ENCODE peak calls at places on chromosomes 12 and 14, in ten cellular contexts. One of them, this sample, is unnamed.

GRCh38 chr14:104317975-104318557 is 179.7 kb downstream of the KIF26A start:
- DNase-seq in keratinocyte: no peak
- DNase-seq in A549: no peak
- DNase-seq in HFFc6: no peak
- DNase-seq in ovary: no peak
- DNase-seq in gastrocnemius medialis: no peak
- DNase-seq in hepatocyte: no peak
- DNase-seq in HepG2: no peak
- DNase-seq in DND-41: no peak
- DNase-seq in fibroblast of lung: no peak
- DNase-seq in this sample: no peak

GRCh38 chr14:30710870-30711269 is 88.8 kb downstream of the SCFD1 start:
- DNase-seq in gastrocnemius medialis: no peak
- DNase-seq in hepatocyte: no peak
- DNase-seq in keratinocyte: no peak
- DNase-seq in ovary: no peak
- DNase-seq in HFFc6: peak; percentile 35
- DNase-seq in A549: no peak
- DNase-seq in HepG2: no peak
- DNase-seq in DND-41: no peak
- DNase-seq in fibroblast of lung: no peak
- DNase-seq in this sample: no peak

GRCh38 chr12:15978431-15978950 is 67.4 kb downstream of the DERA start:
- DNase-seq in keratinocyte: peak; percentile 32
- DNase-seq in ovary: no peak
- DNase-seq in A549: no peak
- DNase-seq in DND-41: no peak
- DNase-seq in HFFc6: peak; percentile 50
- DNase-seq in hepatocyte: no peak
- DNase-seq in fibroblast of lung: peak; percentile 53
- DNase-seq in HepG2: no peak
- DNase-seq in gastrocnemius medialis: no peak
- DNase-seq in this sample: no peak

GRCh38 chr14:64800000-64800399 is 79.7 kb downstream of the SPTB start:
- DNase-seq in DND-41: peak; percentile 10
- DNase-seq in gastrocnemius medialis: no peak
- DNase-seq in fibroblast of lung: peak; percentile 20
- DNase-seq in keratinocyte: no peak
- DNase-seq in A549: peak; percentile 53
- DNase-seq in HFFc6: peak; percentile 48
- DNase-seq in hepatocyte: peak; percentile 23
- DNase-seq in ovary: no peak
- DNase-seq in HepG2: peak; percentile 35
- DNase-seq in this sample: no peak

GRCh38 chr14:72594099-72594901 is 299.6 kb downstream of the DPF3 start:
- DNase-seq in hepatocyte: no peak
- DNase-seq in HFFc6: no peak
- DNase-seq in HepG2: no peak
- DNase-seq in ovary: no peak
- DNase-seq in DND-41: peak; percentile 74
- DNase-seq in fibroblast of lung: no peak
- DNase-seq in gastrocnemius medialis: no peak
- DNase-seq in keratinocyte: no peak
- DNase-seq in A549: no peak
- DNase-seq in this sample: no peak

GRCh38 chr12:75872762-75873161 is 158.8 kb downstream of the PHLDA1 start:
- DNase-seq in ovary: no peak
- DNase-seq in hepatocyte: peak; percentile 23
- DNase-seq in keratinocyte: no peak
- DNase-seq in HFFc6: no peak
- DNase-seq in gastrocnemius medialis: no peak
- DNase-seq in fibroblast of lung: no peak
- DNase-seq in DND-41: no peak
- DNase-seq in HepG2: peak; percentile 67
- DNase-seq in A549: no peak
- DNase-seq in this sample: no peak

GRCh38 chr14:78254911-78255431 is 84.8 kb downstream of the NRXN3 start:
- DNase-seq in HFFc6: peak; percentile 74
- DNase-seq in ovary: no peak
- DNase-seq in gastrocnemius medialis: no peak
- DNase-seq in A549: no peak
- DNase-seq in DND-41: no peak
- DNase-seq in hepatocyte: no peak
- DNase-seq in fibroblast of lung: no peak
- DNase-seq in HepG2: no peak
- DNase-seq in keratinocyte: peak; percentile 85
- DNase-seq in this sample: no peak

GRCh38 chr12:116609715-116610114 is 50.5 kb downstream of the MAP1LC3B2 start:
- DNase-seq in HFFc6: no peak
- DNase-seq in HepG2: no peak
- DNase-seq in keratinocyte: no peak
- DNase-seq in gastrocnemius medialis: no peak
- DNase-seq in ovary: no peak
- DNase-seq in hepatocyte: no peak
- DNase-seq in A549: no peak
- DNase-seq in DND-41: peak; percentile 71
- DNase-seq in fibroblast of lung: no peak
- DNase-seq in this sample: no peak

GRCh38 chr12:69385038-69385437 is 25.5 kb downstream of the YEATS4 start:
- DNase-seq in DND-41: no peak
- DNase-seq in A549: no peak
- DNase-seq in hepatocyte: no peak
- DNase-seq in fibroblast of lung: no peak
- DNase-seq in ovary: no peak
- DNase-seq in HFFc6: no peak
- DNase-seq in HepG2: no peak
- DNase-seq in keratinocyte: no peak
- DNase-seq in gastrocnemius medialis: no peak
- DNase-seq in this sample: no peak

GRCh38 chr12:69392146-69392928 is 32.8 kb downstream of the YEATS4 start:
- DNase-seq in ovary: no peak
- DNase-seq in keratinocyte: no peak
- DNase-seq in gastrocnemius medialis: no peak
- DNase-seq in fibroblast of lung: no peak
- DNase-seq in HFFc6: peak; percentile 25
- DNase-seq in DND-41: no peak
- DNase-seq in hepatocyte: no peak
- DNase-seq in HepG2: no peak
- DNase-seq in A549: no peak
- DNase-seq in this sample: no peak

GRCh38 chr12:69386921-69387320 is 27.4 kb downstream of the YEATS4 start:
- DNase-seq in A549: no peak
- DNase-seq in gastrocnemius medialis: no peak
- DNase-seq in ovary: no peak
- DNase-seq in HFFc6: no peak
- DNase-seq in HepG2: no peak
- DNase-seq in keratinocyte: no peak
- DNase-seq in fibroblast of lung: no peak
- DNase-seq in hepatocyte: no peak
- DNase-seq in DND-41: no peak
- DNase-seq in this sample: no peak

GRCh38 chr12:69389836-69390235 is 30.3 kb downstream of the YEATS4 start:
- DNase-seq in DND-41: no peak
- DNase-seq in HepG2: no peak
- DNase-seq in fibroblast of lung: peak; percentile 57
- DNase-seq in hepatocyte: peak; percentile 14
- DNase-seq in ovary: no peak
- DNase-seq in A549: no peak
- DNase-seq in gastrocnemius medialis: no peak
- DNase-seq in HFFc6: no peak
- DNase-seq in keratinocyte: no peak
- DNase-seq in this sample: no peak

GRCh38 chr12:69388371-69388770 is 28.8 kb downstream of the YEATS4 start:
- DNase-seq in HFFc6: peak; percentile 68
- DNase-seq in DND-41: no peak
- DNase-seq in fibroblast of lung: peak; percentile 85
- DNase-seq in ovary: no peak
- DNase-seq in keratinocyte: no peak
- DNase-seq in gastrocnemius medialis: no peak
- DNase-seq in HepG2: peak; percentile 43
- DNase-seq in A549: peak; percentile 11
- DNase-seq in hepatocyte: peak; percentile 53
- DNase-seq in this sample: no peak
- TF ChIP-seq CTCF in HFFc6: peak; percentile 91
- TF ChIP-seq CTCF in DND-41: peak; percentile 55
- TF ChIP-seq CTCF in fibroblast of lung: peak; percentile 32
- TF ChIP-seq CTCF in ovary: peak; percentile 31
- TF ChIP-seq CTCF in keratinocyte: peak; percentile 45
- TF ChIP-seq CTCF in gastrocnemius medialis: peak; percentile 44
- TF ChIP-seq CTCF in HepG2: peak; percentile 58
- TF ChIP-seq CTCF in A549: peak; percentile 78
- TF ChIP-seq CTCF in hepatocyte: peak; percentile 68
- TF ChIP-seq CTCF in this sample: peak; percentile 42

DNA sequence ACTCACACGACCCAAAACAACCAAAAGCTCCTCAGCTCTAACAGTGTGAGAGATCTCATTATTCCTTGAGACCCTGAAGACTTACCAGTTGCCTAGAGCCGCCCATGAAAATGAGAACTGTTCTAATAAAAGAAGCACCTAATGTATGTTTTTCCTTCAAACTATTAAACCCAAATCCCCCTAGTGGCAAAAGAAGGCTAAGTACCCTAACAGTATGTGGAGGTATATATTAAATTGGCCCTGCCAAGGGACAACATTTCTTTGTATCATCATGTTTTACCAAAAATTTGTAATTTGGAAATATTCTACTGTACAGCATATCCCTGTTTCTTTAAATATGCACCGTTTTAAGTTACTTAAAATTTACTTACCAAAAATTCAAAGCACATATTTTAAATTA is 38.0 kb upstream of the PPFIA2 start:
- DNase-seq in hepatocyte: peak; percentile 9
- DNase-seq in HepG2: peak; percentile 6
- DNase-seq in fibroblast of lung: peak; percentile 14
- DNase-seq in HFFc6: no peak
- DNase-seq in DND-41: no peak
- DNase-seq in ovary: no peak
- DNase-seq in A549: peak; percentile 1
- DNase-seq in gastrocnemius medialis: no peak
- DNase-seq in keratinocyte: no peak
- DNase-seq in this sample: no peak
- TF ChIP-seq CTCF in hepatocyte: peak; percentile 28
- TF ChIP-seq CTCF in HepG2: no peak
- TF ChIP-seq CTCF in fibroblast of lung: no peak
- TF ChIP-seq CTCF in HFFc6: peak; percentile 58
- TF ChIP-seq CTCF in DND-41: peak; percentile 47
- TF ChIP-seq CTCF in ovary: no peak
- TF ChIP-seq CTCF in A549: peak; percentile 19
- TF ChIP-seq CTCF in gastrocnemius medialis: no peak
- TF ChIP-seq CTCF in keratinocyte: peak; percentile 19
- TF ChIP-seq CTCF in this sample: no peak

DNA sequence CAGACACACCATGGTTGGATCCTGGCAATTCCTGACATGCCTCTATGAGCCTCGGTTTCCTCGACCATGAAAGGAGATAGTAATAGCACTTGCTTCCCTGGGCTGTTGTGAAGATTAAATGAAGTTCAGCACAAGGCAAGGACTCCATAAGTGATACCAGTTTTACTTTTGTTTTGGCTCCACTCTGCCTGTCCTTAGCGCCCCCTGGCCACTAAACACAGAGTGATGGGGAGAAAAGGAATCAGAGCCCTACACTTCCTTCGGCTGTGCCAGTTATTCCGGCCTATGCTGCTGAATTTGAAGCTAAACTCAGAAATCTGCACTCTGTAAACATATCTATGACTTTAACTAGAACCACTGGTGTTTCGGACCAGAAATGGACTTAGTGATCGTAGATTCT is 173.8 kb downstream of the C12orf75 start:
- DNase-seq in HFFc6: no peak
- DNase-seq in hepatocyte: no peak
- DNase-seq in DND-41: no peak
- DNase-seq in HepG2: no peak
- DNase-seq in A549: no peak
- DNase-seq in fibroblast of lung: no peak
- DNase-seq in keratinocyte: no peak
- DNase-seq in gastrocnemius medialis: no peak
- DNase-seq in ovary: no peak
- DNase-seq in this sample: no peak
- TF ChIP-seq CTCF in HFFc6: peak; percentile 30
- TF ChIP-seq CTCF in hepatocyte: no peak
- TF ChIP-seq CTCF in DND-41: peak; percentile 15
- TF ChIP-seq CTCF in HepG2: no peak
- TF ChIP-seq CTCF in A549: no peak
- TF ChIP-seq CTCF in fibroblast of lung: no peak
- TF ChIP-seq CTCF in keratinocyte: no peak
- TF ChIP-seq CTCF in gastrocnemius medialis: no peak
- TF ChIP-seq CTCF in ovary: no peak
- TF ChIP-seq CTCF in this sample: no peak

GRCh38 chr12:71748081-71748850 is 6.4 kb upstream of the RAB21 start:
- DNase-seq in hepatocyte: no peak
- DNase-seq in DND-41: no peak
- DNase-seq in HepG2: no peak
- DNase-seq in fibroblast of lung: no peak
- DNase-seq in ovary: no peak
- DNase-seq in A549: no peak
- DNase-seq in gastrocnemius medialis: no peak
- DNase-seq in HFFc6: no peak
- DNase-seq in keratinocyte: no peak
- DNase-seq in this sample: no peak

GRCh38 chr12:71742998-71743397 is 11.7 kb upstream of the RAB21 start:
- DNase-seq in keratinocyte: no peak
- DNase-seq in HepG2: no peak
- DNase-seq in DND-41: no peak
- DNase-seq in HFFc6: no peak
- DNase-seq in gastrocnemius medialis: no peak
- DNase-seq in hepatocyte: no peak
- DNase-seq in A549: no peak
- DNase-seq in ovary: no peak
- DNase-seq in fibroblast of lung: no peak
- DNase-seq in this sample: no peak

GRCh38 chr12:71746983-71747611 is 7.6 kb upstream of the RAB21 start:
- DNase-seq in gastrocnemius medialis: no peak
- DNase-seq in DND-41: peak; percentile 43
- DNase-seq in ovary: peak; percentile 23
- DNase-seq in A549: peak; percentile 40
- DNase-seq in fibroblast of lung: peak; percentile 78
- DNase-seq in HFFc6: peak; percentile 67
- DNase-seq in HepG2: peak; percentile 66
- DNase-seq in keratinocyte: no peak
- DNase-seq in hepatocyte: peak; percentile 73
- DNase-seq in this sample: peak; percentile 23

DNA sequence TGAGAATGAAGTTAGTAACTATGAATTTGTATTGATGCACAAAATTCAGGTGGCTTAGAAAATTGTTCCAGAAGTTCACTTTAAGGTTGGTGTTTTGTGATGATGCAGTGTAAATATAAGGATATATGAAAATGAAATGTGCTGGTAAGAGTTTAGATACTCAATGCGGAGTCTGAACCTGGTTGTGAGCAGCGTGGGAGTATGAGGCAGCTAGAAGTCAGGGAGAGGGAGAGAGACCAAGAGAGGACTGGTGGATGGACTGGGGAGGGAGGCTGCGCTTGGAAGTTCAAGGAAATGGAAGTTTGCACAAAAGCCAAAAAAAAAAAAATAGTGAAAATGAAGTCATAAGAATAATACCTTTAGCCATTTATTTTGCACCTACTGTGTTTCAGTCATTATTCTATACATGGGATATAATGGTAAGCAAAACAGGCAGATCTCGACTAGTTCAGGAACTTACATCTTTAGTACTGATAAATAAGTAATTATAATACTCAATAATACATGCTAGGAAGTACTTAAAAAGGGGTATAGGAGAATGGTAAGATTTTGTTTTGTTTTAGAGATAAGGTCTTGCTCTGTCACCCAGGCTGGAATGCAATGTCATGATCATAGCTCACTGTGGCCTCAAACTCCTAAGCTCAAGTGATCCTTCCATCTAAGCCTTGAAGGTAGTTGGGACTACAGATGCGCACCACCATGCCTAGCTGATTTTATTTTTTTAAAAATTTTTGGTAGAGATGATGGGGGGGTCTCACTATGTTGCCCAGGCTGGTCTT is 10.0 kb upstream of the RAB21 start:
- DNase-seq in fibroblast of lung: no peak
- DNase-seq in ovary: no peak
- DNase-seq in gastrocnemius medialis: no peak
- DNase-seq in DND-41: no peak
- DNase-seq in A549: no peak
- DNase-seq in hepatocyte: no peak
- DNase-seq in HFFc6: no peak
- DNase-seq in keratinocyte: no peak
- DNase-seq in HepG2: no peak
- DNase-seq in this sample: no peak
- TF ChIP-seq CTCF in fibroblast of lung: no peak
- TF ChIP-seq CTCF in ovary: no peak
- TF ChIP-seq CTCF in gastrocnemius medialis: no peak
- TF ChIP-seq CTCF in DND-41: no peak
- TF ChIP-seq CTCF in A549: no peak
- TF ChIP-seq CTCF in hepatocyte: no peak
- TF ChIP-seq CTCF in HFFc6: no peak
- TF ChIP-seq CTCF in keratinocyte: no peak
- TF ChIP-seq CTCF in HepG2: no peak
- TF ChIP-seq CTCF in this sample: no peak